ENCODE peak calls at places on chromosomes 11 and 22, in five cellular contexts. One of them, this sample, is unnamed. For H4K20me1, the result is how much of the 10 kb centered on the place peaks cover.

GRCh38 chr22:29310863-29311339 is 4.5 kb downstream of the GAS2L1 start:
- DNase-seq in PC-3: peak
- DNase-seq in GM23338: peak
- DNase-seq in GM12878: no peak
- DNase-seq in IMR-90: peak
- DNase-seq in this sample: peak

GRCh38 chr11:457071-457760 is 7.1 kb downstream of the PTDSS2 start:
- DNase-seq in PC-3: no peak
- DNase-seq in GM23338: no peak
- DNase-seq in GM12878: no peak
- DNase-seq in IMR-90: no peak
- DNase-seq in this sample: no peak

GRCh38 chr22:27627444-27627833 is 174.1 kb downstream of the MN1 start:
- DNase-seq in PC-3: no peak
- DNase-seq in GM23338: peak
- DNase-seq in GM12878: no peak
- DNase-seq in IMR-90: no peak
- DNase-seq in this sample: no peak

GRCh38 chr22:36162127-36163034 is 1.8 kb upstream of the APOL3 start:
- DNase-seq in PC-3: no peak
- DNase-seq in GM23338: no peak
- DNase-seq in GM12878: peak
- DNase-seq in IMR-90: no peak
- DNase-seq in this sample: no peak

GRCh38 chr22:37163618-37164534 is 14.2 kb upstream of the IL2RB start:
- DNase-seq in PC-3: no peak
- DNase-seq in GM23338: no peak
- DNase-seq in GM12878: peak
- DNase-seq in IMR-90: no peak
- DNase-seq in this sample: no peak

GRCh38 chr22:36727110-36727509 is 23.6 kb upstream of the CACNG2 start:
- DNase-seq in PC-3: no peak
- DNase-seq in GM23338: no peak
- DNase-seq in GM12878: no peak
- DNase-seq in IMR-90: no peak
- DNase-seq in this sample: no peak

GRCh38 chr11:115616941-115617340 is 112.7 kb upstream of the CADM1 start:
- DNase-seq in PC-3: no peak
- DNase-seq in GM23338: no peak
- DNase-seq in GM12878: no peak
- DNase-seq in IMR-90: peak
- DNase-seq in this sample: no peak

GRCh38 chr11:111329306-111330204 is 31.2 kb downstream of the POU2AF3 start:
- DNase-seq in PC-3: no peak
- DNase-seq in GM23338: no peak
- DNase-seq in GM12878: no peak
- DNase-seq in IMR-90: no peak
- DNase-seq in this sample: no peak

GRCh38 chr22:23282089-23282501 is 101.8 kb downstream of the BCR start:
- DNase-seq in PC-3: peak
- DNase-seq in GM23338: no peak
- DNase-seq in GM12878: no peak
- DNase-seq in IMR-90: peak
- DNase-seq in this sample: peak

GRCh38 chr11:100978442-100978841 is 151.2 kb downstream of the PGR start:
- DNase-seq in PC-3: no peak
- DNase-seq in GM23338: peak
- DNase-seq in GM12878: no peak
- DNase-seq in IMR-90: no peak
- DNase-seq in this sample: no peak

GRCh38 chr11:77147668-77148321 is 19.7 kb downstream of the MYO7A start:
- DNase-seq in PC-3: no peak
- DNase-seq in GM23338: peak
- DNase-seq in GM12878: no peak
- DNase-seq in IMR-90: no peak
- DNase-seq in this sample: no peak

GRCh38 chr11:69854719-69855118 is 35.5 kb upstream of the FGF3 start:
- DNase-seq in PC-3: peak
- DNase-seq in GM23338: no peak
- DNase-seq in GM12878: no peak
- DNase-seq in IMR-90: peak
- DNase-seq in this sample: no peak

GRCh38 chr11:95140397-95141030 is 50.9 kb downstream of the ENDOD1 start:
- DNase-seq in PC-3: no peak
- DNase-seq in GM23338: no peak
- DNase-seq in GM12878: no peak
- DNase-seq in IMR-90: peak
- DNase-seq in this sample: no peak

GRCh38 chr11:128498846-128499245 is 88.5 kb downstream of the ETS1 start:
- DNase-seq in PC-3: no peak
- DNase-seq in GM23338: no peak
- DNase-seq in GM12878: no peak
- DNase-seq in IMR-90: peak
- DNase-seq in this sample: no peak

GRCh38 chr11:65064847-65065240 is 6.5 kb upstream of the NAALADL1 start:
- DNase-seq in PC-3: no peak
- DNase-seq in GM23338: no peak
- DNase-seq in GM12878: no peak
- DNase-seq in IMR-90: no peak
- DNase-seq in this sample: no peak

GRCh38 chr11:102007567-102008437 is 39.4 kb upstream of the CFAP300 start:
- DNase-seq in PC-3: peak
- DNase-seq in GM23338: peak
- DNase-seq in GM12878: peak
- DNase-seq in IMR-90: peak
- DNase-seq in this sample: no peak

GRCh38 chr22:45608763-45609180 is 62.9 kb upstream of the ATXN10 start:
- DNase-seq in PC-3: peak
- DNase-seq in GM23338: no peak
- DNase-seq in GM12878: no peak
- DNase-seq in IMR-90: peak
- DNase-seq in this sample: peak

GRCh38 chr22:43031617-43032016 is 16.7 kb upstream of the PACSIN2 start:
- DNase-seq in PC-3: no peak
- DNase-seq in GM23338: no peak
- DNase-seq in GM12878: no peak
- DNase-seq in IMR-90: no peak
- DNase-seq in this sample: no peak

GRCh38 chr11:75346912-75347647 is 4.4 kb downstream of the ARRB1 start:
- DNase-seq in PC-3: no peak
- DNase-seq in GM23338: no peak
- DNase-seq in GM12878: no peak
- DNase-seq in IMR-90: peak
- DNase-seq in this sample: no peak

GRCh38 chr22:48488149-48488551 is 1339.5 kb downstream of the BRD1 start:
- DNase-seq in PC-3: no peak
- DNase-seq in GM23338: no peak
- DNase-seq in GM12878: no peak
- DNase-seq in IMR-90: no peak
- DNase-seq in this sample: no peak

GRCh38 chr11:581342-581741 is 5.1 kb downstream of the PHRF1 start:
- DNase-seq in PC-3: no peak
- DNase-seq in GM23338: no peak
- DNase-seq in GM12878: no peak
- DNase-seq in IMR-90: no peak
- DNase-seq in this sample: no peak

GRCh38 chr11:11993814-11994213 is 14.6 kb downstream of the DKK3 start:
- DNase-seq in PC-3: peak
- DNase-seq in GM23338: no peak
- DNase-seq in GM12878: no peak
- DNase-seq in IMR-90: peak
- DNase-seq in this sample: peak

GRCh38 chr11:3786781-3787428 is 10.4 kb downstream of the NUP98 start:
- DNase-seq in PC-3: peak
- DNase-seq in GM23338: no peak
- DNase-seq in GM12878: no peak
- DNase-seq in IMR-90: no peak
- DNase-seq in this sample: no peak

GRCh38 chr11:59283825-59284772 is 71.4 kb upstream of the MPEG1 start:
- DNase-seq in PC-3: peak
- DNase-seq in GM23338: peak
- DNase-seq in GM12878: peak
- DNase-seq in IMR-90: peak
- DNase-seq in this sample: no peak

GRCh38 chr11:204587-205109 is 2.6 kb downstream of the BET1L start:
- DNase-seq in PC-3: no peak
- DNase-seq in GM23338: no peak
- DNase-seq in GM12878: no peak
- DNase-seq in IMR-90: no peak
- DNase-seq in this sample: no peak

GRCh38 chr11:71977743-71978418 is 20.8 kb upstream of the IL18BP start:
- DNase-seq in PC-3: peak
- DNase-seq in GM23338: peak
- DNase-seq in GM12878: peak
- DNase-seq in IMR-90: peak
- DNase-seq in this sample: no peak

GRCh38 chr11:10669258-10670033 is 24.1 kb downstream of the IRAG1 start:
- DNase-seq in PC-3: peak
- DNase-seq in GM23338: no peak
- DNase-seq in GM12878: no peak
- DNase-seq in IMR-90: peak
- DNase-seq in this sample: no peak

GRCh38 chr11:133892584-133893380 is 47.5 kb upstream of the SPATA19 start:
- DNase-seq in PC-3: no peak
- DNase-seq in GM23338: no peak
- DNase-seq in GM12878: no peak
- DNase-seq in IMR-90: no peak
- DNase-seq in this sample: no peak

GRCh38 chr11:12599408-12600143 is 74.6 kb upstream of the TEAD1 start:
- DNase-seq in PC-3: peak
- DNase-seq in GM23338: peak
- DNase-seq in GM12878: peak
- DNase-seq in IMR-90: no peak
- DNase-seq in this sample: no peak

GRCh38 chr11:79312591-79313267 is 128.1 kb downstream of the TENM4 start:
- DNase-seq in PC-3: no peak
- DNase-seq in GM23338: no peak
- DNase-seq in GM12878: no peak
- DNase-seq in IMR-90: peak
- DNase-seq in this sample: no peak

DNA sequence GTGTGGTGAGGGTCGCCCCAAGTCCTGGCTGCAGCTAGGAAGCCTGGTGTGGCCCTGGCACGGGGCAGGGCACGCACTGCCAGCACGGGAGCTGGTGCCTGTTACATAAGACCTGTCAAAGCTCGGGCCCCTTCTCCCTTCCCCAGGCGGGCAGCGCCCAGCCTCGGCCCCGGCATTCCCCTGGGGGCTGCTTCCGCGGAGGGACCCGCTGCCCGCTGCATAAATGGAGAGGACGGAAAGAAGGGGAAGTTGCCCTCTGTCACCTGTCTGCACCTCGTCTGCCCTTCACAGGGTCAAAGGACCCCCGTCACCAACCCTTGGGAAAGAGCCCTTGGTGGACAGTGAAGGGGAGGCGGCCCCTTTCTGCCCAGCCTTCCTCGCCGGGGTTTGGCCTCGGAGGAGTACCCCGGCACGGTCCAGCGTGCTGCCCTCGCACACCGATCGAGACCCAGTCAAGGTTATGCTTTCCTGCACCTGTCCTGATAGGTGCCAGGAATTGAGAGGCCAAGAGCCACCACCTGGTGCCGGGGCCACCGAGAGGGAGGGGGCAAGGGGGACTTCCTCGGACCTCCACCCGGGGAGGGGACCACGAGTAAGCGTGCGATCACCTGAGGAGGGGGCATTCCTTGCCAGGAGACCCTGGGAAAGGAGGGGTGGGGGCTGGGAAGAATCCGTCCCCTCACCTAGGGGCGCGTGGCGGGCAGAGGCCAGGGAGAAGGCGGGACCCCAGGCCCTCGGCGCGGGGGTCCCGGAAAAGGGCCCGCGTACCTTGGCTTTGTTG is 16.8 kb upstream of the MFRP start:
- DNase-seq in PC-3: no peak
- DNase-seq in GM23338: peak
- DNase-seq in GM12878: no peak
- DNase-seq in IMR-90: no peak
- DNase-seq in this sample: no peak
- H2AFZ ChIP-seq in PC-3: no peak
- H2AFZ ChIP-seq in GM23338: peak
- H2AFZ ChIP-seq in GM12878: no peak
- H2AFZ ChIP-seq in IMR-90: no peak
- H2AFZ ChIP-seq in this sample: no peak

DNA sequence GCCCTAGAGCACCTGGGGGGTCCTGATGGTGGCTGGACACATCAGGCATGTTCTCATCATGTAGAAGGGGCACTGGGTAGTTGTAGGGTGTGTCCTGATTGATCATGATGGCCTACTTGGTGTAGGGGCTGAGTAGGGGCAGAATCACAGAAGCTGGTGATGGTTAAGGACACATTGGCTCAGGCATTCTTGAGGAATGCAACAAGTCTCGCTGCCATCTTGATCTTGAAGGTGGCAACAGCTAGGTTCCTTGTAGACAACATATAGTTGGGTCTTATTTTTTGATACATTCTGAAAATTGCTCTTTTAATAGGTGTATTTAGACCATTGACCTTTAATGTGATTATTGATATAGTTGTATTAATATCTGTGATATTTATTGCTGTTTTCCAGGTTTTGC is 28.1 kb downstream of the PPP6R3 start:
- DNase-seq in PC-3: no peak
- DNase-seq in GM23338: no peak
- DNase-seq in GM12878: no peak
- DNase-seq in IMR-90: no peak
- DNase-seq in this sample: no peak
- H4K20me1 ChIP-seq in PC-3: half or more
- H4K20me1 ChIP-seq in GM23338: half or more
- H4K20me1 ChIP-seq in GM12878: under half
- H4K20me1 ChIP-seq in IMR-90: half or more
- H4K20me1 ChIP-seq in this sample: under half

GRCh38 chr11:45289369-45289768 is 3.2 kb upstream of the SYT13 start:
- DNase-seq in PC-3: peak
- DNase-seq in GM23338: no peak
- DNase-seq in GM12878: no peak
- DNase-seq in IMR-90: peak
- DNase-seq in this sample: no peak
- H3K4me3 ChIP-seq in PC-3: no peak
- H3K4me3 ChIP-seq in GM23338: no peak
- H3K4me3 ChIP-seq in GM12878: no peak
- H3K4me3 ChIP-seq in IMR-90: no peak
- H3K4me3 ChIP-seq in this sample: no peak

DNA sequence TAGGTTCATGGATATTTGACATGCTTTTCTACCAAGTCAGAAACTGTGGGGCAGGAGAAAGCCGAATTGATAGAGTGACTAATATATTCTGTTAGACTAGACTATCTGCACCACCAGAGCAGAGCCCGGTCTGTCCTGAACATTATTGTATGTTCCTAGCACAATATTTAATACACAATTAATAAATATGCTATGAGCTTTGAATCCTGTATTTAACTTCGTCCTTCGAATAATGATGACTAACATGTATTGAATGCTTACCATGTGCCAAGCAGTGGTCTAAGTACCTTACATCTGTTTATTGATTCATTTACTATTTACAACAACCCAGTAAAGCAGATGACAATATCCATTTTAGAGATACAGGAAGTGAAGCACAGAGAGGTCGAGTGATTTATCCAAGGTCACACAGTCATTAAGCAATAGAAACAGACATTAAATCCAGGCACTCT is 44.8 kb upstream of the ANO3 start:
- DNase-seq in PC-3: peak
- DNase-seq in GM23338: no peak
- DNase-seq in GM12878: no peak
- DNase-seq in IMR-90: peak
- DNase-seq in this sample: no peak
- H2AFZ ChIP-seq in PC-3: peak
- H2AFZ ChIP-seq in GM23338: peak
- H2AFZ ChIP-seq in GM12878: no peak
- H2AFZ ChIP-seq in IMR-90: no peak
- H2AFZ ChIP-seq in this sample: no peak